ENCODE peak calls at places on chromosome 10, in five cellular contexts. One of them, this sample, is unnamed.
A peak's percentile ranks its signal among the peaks of the same experiment; 100 is the strongest.

GRCh38 chr10:130214431-130214830 is 78.2 kb downstream of the GLRX3 start:
- DNase-seq in fibroblast of pulmonary artery: no peak
- DNase-seq in foreskin fibroblast: no peak
- DNase-seq in choroid plexus epithelial cell: no peak
- DNase-seq in colonic mucosa: no peak
- DNase-seq in this sample: no peak

GRCh38 chr10:46555366-46555712 is 1.1 kb downstream of the GPRIN2 start:
- DNase-seq in fibroblast of pulmonary artery: no peak
- DNase-seq in foreskin fibroblast: no peak
- DNase-seq in choroid plexus epithelial cell: no peak
- DNase-seq in colonic mucosa: peak; percentile 29
- DNase-seq in this sample: peak; percentile 11

GRCh38 chr10:84416245-84416555 is 87.8 kb downstream of the CCSER2 start:
- DNase-seq in fibroblast of pulmonary artery: no peak
- DNase-seq in foreskin fibroblast: no peak
- DNase-seq in choroid plexus epithelial cell: no peak
- DNase-seq in colonic mucosa: no peak
- DNase-seq in this sample: no peak

GRCh38 chr10:86964847-86965190 is 3.5 kb upstream of the ADIRF start:
- DNase-seq in fibroblast of pulmonary artery: no peak
- DNase-seq in foreskin fibroblast: no peak
- DNase-seq in choroid plexus epithelial cell: no peak
- DNase-seq in colonic mucosa: no peak
- DNase-seq in this sample: no peak

GRCh38 chr10:17744395-17744841 is 7.6 kb upstream of the TMEM236 start:
- DNase-seq in fibroblast of pulmonary artery: peak; percentile 71
- DNase-seq in foreskin fibroblast: no peak
- DNase-seq in choroid plexus epithelial cell: peak; percentile 47
- DNase-seq in colonic mucosa: no peak
- DNase-seq in this sample: no peak

GRCh38 chr10:44010873-44011602 is 362.4 kb upstream of the ZNF32 start:
- DNase-seq in fibroblast of pulmonary artery: no peak
- DNase-seq in foreskin fibroblast: no peak
- DNase-seq in choroid plexus epithelial cell: no peak
- DNase-seq in colonic mucosa: no peak
- DNase-seq in this sample: no peak

GRCh38 chr10:84348431-84348830 is 20.0 kb downstream of the CCSER2 start:
- DNase-seq in fibroblast of pulmonary artery: peak; percentile 68
- DNase-seq in foreskin fibroblast: peak; percentile 45
- DNase-seq in choroid plexus epithelial cell: peak; percentile 75
- DNase-seq in colonic mucosa: no peak
- DNase-seq in this sample: no peak

GRCh38 chr10:112886463-112886862 is 63.6 kb upstream of the TCF7L2 start:
- DNase-seq in fibroblast of pulmonary artery: no peak
- DNase-seq in foreskin fibroblast: no peak
- DNase-seq in choroid plexus epithelial cell: no peak
- DNase-seq in colonic mucosa: no peak
- DNase-seq in this sample: no peak

GRCh38 chr10:93600861-93601773 is at the start of gene RBP4:
- DNase-seq in fibroblast of pulmonary artery: peak; percentile 43
- DNase-seq in foreskin fibroblast: peak; percentile 39
- DNase-seq in choroid plexus epithelial cell: peak; percentile 53
- DNase-seq in colonic mucosa: peak; percentile 41
- DNase-seq in this sample: peak; percentile 12

GRCh38 chr10:1782841-1783240 is 45.5 kb upstream of the ADARB2 start:
- DNase-seq in fibroblast of pulmonary artery: no peak
- DNase-seq in foreskin fibroblast: no peak
- DNase-seq in choroid plexus epithelial cell: no peak
- DNase-seq in colonic mucosa: no peak
- DNase-seq in this sample: no peak

GRCh38 chr10:93186631-93187030 is 112.9 kb downstream of the CYP26A1 start:
- DNase-seq in fibroblast of pulmonary artery: no peak
- DNase-seq in foreskin fibroblast: no peak
- DNase-seq in choroid plexus epithelial cell: peak; percentile 34
- DNase-seq in colonic mucosa: no peak
- DNase-seq in this sample: no peak

GRCh38 chr10:87775766-87776165 is 42.3 kb downstream of the ATAD1 start:
- DNase-seq in fibroblast of pulmonary artery: peak; percentile 59
- DNase-seq in foreskin fibroblast: peak; percentile 21
- DNase-seq in choroid plexus epithelial cell: peak; percentile 53
- DNase-seq in colonic mucosa: no peak
- DNase-seq in this sample: no peak

GRCh38 chr10:28320799-28321198 is 17.9 kb upstream of the MPP7 start:
- DNase-seq in fibroblast of pulmonary artery: no peak
- DNase-seq in foreskin fibroblast: no peak
- DNase-seq in choroid plexus epithelial cell: no peak
- DNase-seq in colonic mucosa: no peak
- DNase-seq in this sample: no peak

GRCh38 chr10:8054243-8054497 is 318 bp upstream of the GATA3 start:
- DNase-seq in fibroblast of pulmonary artery: peak; percentile 50
- DNase-seq in foreskin fibroblast: no peak
- DNase-seq in choroid plexus epithelial cell: no peak
- DNase-seq in colonic mucosa: no peak
- DNase-seq in this sample: no peak

GRCh38 chr10:26468691-26469090 is 30.6 kb downstream of the APBB1IP start:
- DNase-seq in fibroblast of pulmonary artery: no peak
- DNase-seq in foreskin fibroblast: no peak
- DNase-seq in choroid plexus epithelial cell: no peak
- DNase-seq in colonic mucosa: no peak
- DNase-seq in this sample: no peak

GRCh38 chr10:22002531-22003110 is 909 bp downstream of the DNAJC1 start:
- DNase-seq in fibroblast of pulmonary artery: peak; percentile 75
- DNase-seq in foreskin fibroblast: peak; percentile 27
- DNase-seq in choroid plexus epithelial cell: peak; percentile 77
- DNase-seq in colonic mucosa: peak; percentile 25
- DNase-seq in this sample: no peak

GRCh38 chr10:44864637-44865288 is 46.4 kb upstream of the TMEM72 start:
- DNase-seq in fibroblast of pulmonary artery: peak; percentile 87
- DNase-seq in foreskin fibroblast: peak; percentile 74
- DNase-seq in choroid plexus epithelial cell: peak; percentile 85
- DNase-seq in colonic mucosa: peak; percentile 96
- DNase-seq in this sample: peak; percentile 90

GRCh38 chr10:108970016-108970415 is 953.3 kb downstream of the XPNPEP1 start:
- DNase-seq in fibroblast of pulmonary artery: peak; percentile 16
- DNase-seq in foreskin fibroblast: no peak
- DNase-seq in choroid plexus epithelial cell: peak; percentile 34
- DNase-seq in colonic mucosa: no peak
- DNase-seq in this sample: no peak

GRCh38 chr10:3395487-3395886 is 222.9 kb upstream of the PITRM1 start:
- DNase-seq in fibroblast of pulmonary artery: no peak
- DNase-seq in foreskin fibroblast: no peak
- DNase-seq in choroid plexus epithelial cell: no peak
- DNase-seq in colonic mucosa: no peak
- DNase-seq in this sample: no peak

GRCh38 chr10:105691811-105692210 is 1050.7 kb downstream of the SORCS3 start:
- DNase-seq in fibroblast of pulmonary artery: no peak
- DNase-seq in foreskin fibroblast: no peak
- DNase-seq in choroid plexus epithelial cell: peak; percentile 0
- DNase-seq in colonic mucosa: peak; percentile 32
- DNase-seq in this sample: no peak

GRCh38 chr10:121459765-121460453 is 138.3 kb downstream of the FGFR2 start:
- DNase-seq in fibroblast of pulmonary artery: no peak
- DNase-seq in foreskin fibroblast: no peak
- DNase-seq in choroid plexus epithelial cell: peak; percentile 18
- DNase-seq in colonic mucosa: no peak
- DNase-seq in this sample: no peak

GRCh38 chr10:114753126-114753525 is 68.5 kb upstream of the FHIP2A start:
- DNase-seq in fibroblast of pulmonary artery: no peak
- DNase-seq in foreskin fibroblast: peak; percentile 45
- DNase-seq in choroid plexus epithelial cell: no peak
- DNase-seq in colonic mucosa: no peak
- DNase-seq in this sample: no peak

GRCh38 chr10:50291261-50291850 is 40.0 kb upstream of the ASAH2 start:
- DNase-seq in fibroblast of pulmonary artery: peak; percentile 34
- DNase-seq in foreskin fibroblast: no peak
- DNase-seq in choroid plexus epithelial cell: peak; percentile 63
- DNase-seq in colonic mucosa: no peak
- DNase-seq in this sample: no peak

GRCh38 chr10:81414038-81414437 is 461.0 kb upstream of the NRG3 start:
- DNase-seq in fibroblast of pulmonary artery: no peak
- DNase-seq in foreskin fibroblast: no peak
- DNase-seq in choroid plexus epithelial cell: no peak
- DNase-seq in colonic mucosa: no peak
- DNase-seq in this sample: no peak

GRCh38 chr10:74097776-74098175 is 52.9 kb downstream of the AP3M1 start:
- DNase-seq in fibroblast of pulmonary artery: no peak
- DNase-seq in foreskin fibroblast: no peak
- DNase-seq in choroid plexus epithelial cell: no peak
- DNase-seq in colonic mucosa: no peak
- DNase-seq in this sample: no peak

GRCh38 chr10:74093530-74094164 is 57.0 kb downstream of the AP3M1 start:
- DNase-seq in fibroblast of pulmonary artery: no peak
- DNase-seq in foreskin fibroblast: no peak
- DNase-seq in choroid plexus epithelial cell: no peak
- DNase-seq in colonic mucosa: no peak
- DNase-seq in this sample: no peak

GRCh38 chr10:74094231-74094630 is 56.4 kb downstream of the AP3M1 start:
- DNase-seq in fibroblast of pulmonary artery: no peak
- DNase-seq in foreskin fibroblast: no peak
- DNase-seq in choroid plexus epithelial cell: no peak
- DNase-seq in colonic mucosa: no peak
- DNase-seq in this sample: no peak

GRCh38 chr10:74099836-74100235 is 50.8 kb downstream of the AP3M1 start:
- DNase-seq in fibroblast of pulmonary artery: no peak
- DNase-seq in foreskin fibroblast: no peak
- DNase-seq in choroid plexus epithelial cell: no peak
- DNase-seq in colonic mucosa: no peak
- DNase-seq in this sample: no peak

DNA sequence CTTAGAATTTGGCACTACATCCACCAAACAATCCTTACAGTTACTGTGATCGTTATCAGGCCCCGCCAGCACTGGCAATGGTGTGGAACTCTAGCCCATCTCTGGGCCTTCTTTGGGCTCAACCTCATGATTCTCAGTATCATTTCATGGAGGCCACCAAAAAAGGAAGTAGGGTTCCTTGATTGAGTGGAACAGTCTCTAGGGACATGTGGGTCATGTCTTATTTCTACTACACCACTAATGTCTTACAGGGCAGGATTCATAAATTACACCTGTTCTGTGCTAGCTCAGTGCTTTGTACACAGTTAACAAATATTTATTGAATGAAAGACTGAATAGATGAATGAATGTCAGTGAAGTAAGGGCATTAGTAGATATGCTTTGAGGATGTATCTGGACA is 53.9 kb downstream of the AP3M1 start:
- DNase-seq in fibroblast of pulmonary artery: no peak
- DNase-seq in foreskin fibroblast: no peak
- DNase-seq in choroid plexus epithelial cell: no peak
- DNase-seq in colonic mucosa: no peak
- DNase-seq in this sample: no peak
- H3K4me3 ChIP-seq in fibroblast of pulmonary artery: no peak overlapping the region
- H3K4me3 ChIP-seq in foreskin fibroblast: no peak overlapping the region
- H3K4me3 ChIP-seq in choroid plexus epithelial cell: no peak overlapping the region
- H3K4me3 ChIP-seq in colonic mucosa: no peak overlapping the region
- H3K4me3 ChIP-seq in this sample: no peak overlapping the region

DNA sequence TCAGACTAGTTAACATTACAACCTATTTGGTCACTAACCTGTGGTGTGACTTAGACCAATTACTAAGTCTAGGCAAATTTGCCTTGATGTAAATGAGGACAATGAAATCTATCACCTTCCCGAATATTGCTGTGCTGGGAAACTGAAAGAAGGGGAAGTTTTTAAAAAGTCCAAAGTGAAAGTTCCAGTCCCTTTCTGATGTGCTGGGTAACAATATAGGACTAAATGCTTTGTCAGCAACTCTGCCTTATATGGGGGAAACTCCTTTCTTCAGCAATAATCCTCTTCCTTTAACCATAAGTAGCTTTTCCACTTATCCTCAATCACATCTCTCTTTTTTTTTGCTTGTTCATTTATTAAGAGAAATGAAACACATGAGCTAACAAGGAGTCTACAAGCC is 3.9 kb downstream of the PIK3AP1 start:
- DNase-seq in fibroblast of pulmonary artery: no peak
- DNase-seq in foreskin fibroblast: no peak
- DNase-seq in choroid plexus epithelial cell: no peak
- DNase-seq in colonic mucosa: no peak
- DNase-seq in this sample: no peak
- H3K4me3 ChIP-seq in fibroblast of pulmonary artery: no peak overlapping the region
- H3K4me3 ChIP-seq in foreskin fibroblast: no peak overlapping the region
- H3K4me3 ChIP-seq in choroid plexus epithelial cell: no peak overlapping the region
- H3K4me3 ChIP-seq in colonic mucosa: no peak overlapping the region
- H3K4me3 ChIP-seq in this sample: no peak overlapping the region

DNA sequence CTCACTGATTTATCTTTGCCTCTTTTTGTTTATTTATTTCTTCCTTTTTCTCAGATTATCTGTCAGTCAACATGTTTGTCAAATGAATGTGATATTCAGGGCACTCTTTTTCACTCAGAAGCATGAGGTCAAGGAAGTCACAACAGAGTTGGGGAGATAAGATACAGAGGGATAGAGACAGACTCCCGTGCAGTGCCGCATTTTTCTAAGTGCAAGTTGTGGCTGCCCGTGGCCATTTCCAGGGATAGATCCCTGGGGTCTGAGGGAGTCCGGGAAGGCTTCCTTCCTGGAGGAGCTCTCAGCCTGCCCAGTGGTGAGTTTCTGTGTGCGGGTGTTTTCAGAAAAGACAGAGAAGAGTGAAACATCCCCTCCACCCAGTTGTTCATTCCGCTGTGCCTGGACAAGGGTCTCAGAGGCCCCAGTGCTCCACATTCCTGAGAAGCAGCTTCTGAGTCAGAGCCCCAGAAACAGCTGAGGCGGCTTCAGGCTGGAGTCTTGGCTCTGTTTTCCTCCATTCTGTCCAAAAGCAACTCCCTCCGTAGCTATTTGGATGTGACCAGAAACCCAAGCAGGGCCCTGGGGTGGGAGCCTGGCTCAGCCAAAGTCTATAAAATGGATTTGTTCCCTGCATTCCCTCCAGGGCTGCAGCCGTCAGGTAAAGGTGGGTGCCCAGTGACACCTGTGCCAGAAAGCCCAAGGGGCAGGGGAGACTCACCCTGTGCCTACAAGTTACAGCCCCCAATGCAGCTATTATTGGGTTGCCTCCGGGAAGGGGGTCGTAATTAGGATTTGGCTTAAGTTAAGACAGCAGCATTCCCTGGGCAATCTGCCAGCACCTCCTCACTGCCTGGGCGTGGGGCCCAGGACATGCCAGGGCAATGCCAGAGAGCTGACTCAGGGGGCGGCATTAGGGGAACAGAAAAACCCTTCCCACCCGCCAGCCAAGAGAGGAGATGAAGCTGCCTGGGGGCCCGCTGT is 13.0 kb upstream of the CAMK2G start:
- DNase-seq in fibroblast of pulmonary artery: peak; percentile 91
- DNase-seq in foreskin fibroblast: peak; percentile 95
- DNase-seq in choroid plexus epithelial cell: peak; percentile 87
- DNase-seq in colonic mucosa: peak; percentile 66
- DNase-seq in this sample: peak; percentile 57
- H3K4me3 ChIP-seq in fibroblast of pulmonary artery: peak overlapping the region; percentile 5
- H3K4me3 ChIP-seq in foreskin fibroblast: no peak overlapping the region
- H3K4me3 ChIP-seq in choroid plexus epithelial cell: no peak overlapping the region
- H3K4me3 ChIP-seq in colonic mucosa: no peak overlapping the region
- H3K4me3 ChIP-seq in this sample: no peak overlapping the region

DNA sequence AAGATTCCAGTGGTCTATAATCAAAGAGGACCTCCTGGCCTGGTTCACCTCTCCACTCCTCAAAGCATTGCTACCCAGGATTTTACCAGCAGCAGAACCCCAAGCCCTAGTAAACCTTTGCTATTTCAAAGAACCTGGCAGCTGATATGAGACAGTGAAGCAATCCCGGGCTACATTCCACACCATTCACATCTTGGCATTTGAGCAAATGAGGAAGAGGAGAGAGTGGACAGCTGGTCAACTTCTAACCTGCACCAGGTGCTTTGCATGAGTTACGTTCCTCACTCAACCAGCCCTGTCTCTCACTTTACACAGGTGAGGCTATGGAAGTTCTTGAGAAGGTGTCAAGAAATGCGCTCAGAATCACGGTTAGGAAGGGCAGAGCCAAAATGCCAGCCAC is 1.1 kb downstream of the CCDC3 start:
- DNase-seq in fibroblast of pulmonary artery: no peak
- DNase-seq in foreskin fibroblast: no peak
- DNase-seq in choroid plexus epithelial cell: peak; percentile 31
- DNase-seq in colonic mucosa: no peak
- DNase-seq in this sample: no peak
- H3K4me3 ChIP-seq in fibroblast of pulmonary artery: no peak overlapping the region
- H3K4me3 ChIP-seq in foreskin fibroblast: no peak overlapping the region
- H3K4me3 ChIP-seq in choroid plexus epithelial cell: peak overlapping the region; percentile 58
- H3K4me3 ChIP-seq in colonic mucosa: no peak overlapping the region
- H3K4me3 ChIP-seq in this sample: peak overlapping the region; percentile 58

This sample was measured in tibial nerve.